ENCODE peak calls at places on chromosome 1, in six cellular contexts. One of them, this sample, is unnamed. For H3K27me3, the result is how much of the 10 kb centered on the place peaks cover.

GRCh38 chr1:201346337-201346939 is 31.0 kb downstream of the TNNT2 start:
- DNase-seq in gastrocnemius medialis: no peak
- DNase-seq in testis: peak
- DNase-seq in stomach: peak
- DNase-seq in adrenal gland: peak
- DNase-seq in heart left ventricle: no peak
- DNase-seq in this sample: no peak

GRCh38 chr1:110671323-110671722 is 3.4 kb downstream of the KCNA3 start:
- DNase-seq in adrenal gland: no peak
- DNase-seq in testis: no peak
- DNase-seq in gastrocnemius medialis: no peak
- DNase-seq in heart left ventricle: no peak
- DNase-seq in stomach: no peak
- DNase-seq in this sample: no peak

GRCh38 chr1:10980094-10980577 is 32.3 kb upstream of the TARDBP start:
- DNase-seq in adrenal gland: peak
- DNase-seq in heart left ventricle: peak
- DNase-seq in testis: peak
- DNase-seq in stomach: peak
- DNase-seq in gastrocnemius medialis: peak
- DNase-seq in this sample: peak

GRCh38 chr1:205493241-205494085 is 11.0 kb upstream of the CDK18 start:
- DNase-seq in testis: no peak
- DNase-seq in gastrocnemius medialis: no peak
- DNase-seq in heart left ventricle: no peak
- DNase-seq in adrenal gland: peak
- DNase-seq in stomach: peak
- DNase-seq in this sample: no peak

GRCh38 chr1:35554261-35555211 is 2.7 kb downstream of the KIAA0319L start:
- DNase-seq in stomach: peak
- DNase-seq in gastrocnemius medialis: no peak
- DNase-seq in heart left ventricle: no peak
- DNase-seq in adrenal gland: peak
- DNase-seq in testis: no peak
- DNase-seq in this sample: no peak

GRCh38 chr1:54095543-54096286 is 42.3 kb downstream of the TCEANC2 start:
- DNase-seq in gastrocnemius medialis: no peak
- DNase-seq in stomach: no peak
- DNase-seq in heart left ventricle: no peak
- DNase-seq in testis: no peak
- DNase-seq in adrenal gland: peak
- DNase-seq in this sample: no peak

GRCh38 chr1:215004121-215004837 is 78.3 kb upstream of the KCNK2 start:
- DNase-seq in stomach: no peak
- DNase-seq in testis: no peak
- DNase-seq in adrenal gland: no peak
- DNase-seq in heart left ventricle: no peak
- DNase-seq in gastrocnemius medialis: no peak
- DNase-seq in this sample: no peak

GRCh38 chr1:14857436-14858195 is 259.1 kb downstream of the KAZN start:
- DNase-seq in stomach: no peak
- DNase-seq in heart left ventricle: no peak
- DNase-seq in adrenal gland: no peak
- DNase-seq in gastrocnemius medialis: no peak
- DNase-seq in testis: no peak
- DNase-seq in this sample: no peak

GRCh38 chr1:77796695-77797405 is 17.4 kb downstream of the MIGA1 start:
- DNase-seq in gastrocnemius medialis: no peak
- DNase-seq in heart left ventricle: no peak
- DNase-seq in stomach: no peak
- DNase-seq in testis: no peak
- DNase-seq in adrenal gland: no peak
- DNase-seq in this sample: no peak

GRCh38 chr1:1678581-1679380 is 13.8 kb downstream of the SLC35E2B start:
- DNase-seq in gastrocnemius medialis: no peak
- DNase-seq in adrenal gland: no peak
- DNase-seq in stomach: peak
- DNase-seq in heart left ventricle: no peak
- DNase-seq in testis: no peak
- DNase-seq in this sample: peak

GRCh38 chr1:9840176-9840575 is 16.4 kb upstream of the CLSTN1 start:
- DNase-seq in heart left ventricle: no peak
- DNase-seq in gastrocnemius medialis: no peak
- DNase-seq in stomach: no peak
- DNase-seq in testis: no peak
- DNase-seq in adrenal gland: no peak
- DNase-seq in this sample: peak

GRCh38 chr1:25571522-25571970 is 28.1 kb downstream of the LDLRAP1 start:
- DNase-seq in gastrocnemius medialis: no peak
- DNase-seq in testis: no peak
- DNase-seq in heart left ventricle: no peak
- DNase-seq in stomach: no peak
- DNase-seq in adrenal gland: peak
- DNase-seq in this sample: no peak

GRCh38 chr1:177505905-177506590 is 335.3 kb downstream of the BRINP2 start:
- DNase-seq in testis: no peak
- DNase-seq in gastrocnemius medialis: no peak
- DNase-seq in heart left ventricle: no peak
- DNase-seq in stomach: no peak
- DNase-seq in adrenal gland: no peak
- DNase-seq in this sample: no peak

GRCh38 chr1:246004281-246004680 is 502.8 kb downstream of the SMYD3 start:
- DNase-seq in gastrocnemius medialis: no peak
- DNase-seq in stomach: no peak
- DNase-seq in adrenal gland: no peak
- DNase-seq in heart left ventricle: no peak
- DNase-seq in testis: no peak
- DNase-seq in this sample: no peak

GRCh38 chr1:94734963-94735899 is 84.9 kb upstream of the SLC44A3 start:
- DNase-seq in adrenal gland: peak
- DNase-seq in gastrocnemius medialis: no peak
- DNase-seq in stomach: peak
- DNase-seq in heart left ventricle: peak
- DNase-seq in testis: peak
- DNase-seq in this sample: no peak

GRCh38 chr1:153272186-153272585 is 12.7 kb downstream of the LORICRIN start:
- DNase-seq in testis: no peak
- DNase-seq in gastrocnemius medialis: no peak
- DNase-seq in heart left ventricle: no peak
- DNase-seq in adrenal gland: no peak
- DNase-seq in stomach: no peak
- DNase-seq in this sample: no peak

GRCh38 chr1:42319128-42319851 is 15.7 kb downstream of the FOXJ3 start:
- DNase-seq in gastrocnemius medialis: no peak
- DNase-seq in testis: no peak
- DNase-seq in adrenal gland: no peak
- DNase-seq in stomach: no peak
- DNase-seq in heart left ventricle: no peak
- DNase-seq in this sample: no peak

GRCh38 chr1:234879157-234880080 is 249.2 kb downstream of the TOMM20 start:
- DNase-seq in adrenal gland: no peak
- DNase-seq in testis: no peak
- DNase-seq in gastrocnemius medialis: no peak
- DNase-seq in stomach: no peak
- DNase-seq in heart left ventricle: no peak
- DNase-seq in this sample: peak

GRCh38 chr1:1782399-1783221 is 4.3 kb upstream of the NADK start:
- DNase-seq in adrenal gland: peak
- DNase-seq in stomach: peak
- DNase-seq in testis: peak
- DNase-seq in gastrocnemius medialis: peak
- DNase-seq in heart left ventricle: peak
- DNase-seq in this sample: no peak

GRCh38 chr1:156704930-156705320 is 458 bp downstream of the CRABP2 start:
- DNase-seq in testis: no peak
- DNase-seq in adrenal gland: peak
- DNase-seq in stomach: peak
- DNase-seq in gastrocnemius medialis: no peak
- DNase-seq in heart left ventricle: no peak
- DNase-seq in this sample: peak

GRCh38 chr1:168443899-168444298 is 99.9 kb downstream of the XCL2 start:
- DNase-seq in testis: no peak
- DNase-seq in heart left ventricle: no peak
- DNase-seq in gastrocnemius medialis: no peak
- DNase-seq in adrenal gland: no peak
- DNase-seq in stomach: no peak
- DNase-seq in this sample: no peak

GRCh38 chr1:174364996-174365760 is 82.6 kb upstream of the GPR52 start:
- DNase-seq in stomach: no peak
- DNase-seq in heart left ventricle: no peak
- DNase-seq in testis: no peak
- DNase-seq in adrenal gland: no peak
- DNase-seq in gastrocnemius medialis: no peak
- DNase-seq in this sample: no peak

GRCh38 chr1:154866995-154867795 is 2.9 kb downstream of the KCNN3 start:
- DNase-seq in gastrocnemius medialis: peak
- DNase-seq in testis: no peak
- DNase-seq in adrenal gland: peak
- DNase-seq in heart left ventricle: no peak
- DNase-seq in stomach: peak
- DNase-seq in this sample: no peak

GRCh38 chr1:245762396-245762910 is 607.7 kb downstream of the KIF26B start:
- DNase-seq in heart left ventricle: no peak
- DNase-seq in gastrocnemius medialis: no peak
- DNase-seq in testis: no peak
- DNase-seq in stomach: no peak
- DNase-seq in adrenal gland: no peak
- DNase-seq in this sample: no peak

GRCh38 chr1:85611856-85612255 is 31.3 kb downstream of the CCN1 start:
- DNase-seq in testis: no peak
- DNase-seq in heart left ventricle: peak
- DNase-seq in gastrocnemius medialis: peak
- DNase-seq in adrenal gland: peak
- DNase-seq in stomach: peak
- DNase-seq in this sample: peak

GRCh38 chr1:9861371-9861770 is 37.6 kb upstream of the CLSTN1 start:
- DNase-seq in testis: no peak
- DNase-seq in heart left ventricle: no peak
- DNase-seq in adrenal gland: no peak
- DNase-seq in stomach: no peak
- DNase-seq in gastrocnemius medialis: no peak
- DNase-seq in this sample: no peak

GRCh38 chr1:217718873-217719272 is 87.7 kb downstream of the SPATA17 start:
- DNase-seq in stomach: no peak
- DNase-seq in gastrocnemius medialis: no peak
- DNase-seq in adrenal gland: no peak
- DNase-seq in heart left ventricle: no peak
- DNase-seq in testis: no peak
- DNase-seq in this sample: no peak

GRCh38 chr1:220528049-220528678 is at the start of gene MARK1:
- DNase-seq in adrenal gland: peak
- DNase-seq in heart left ventricle: peak
- DNase-seq in gastrocnemius medialis: peak
- DNase-seq in stomach: peak
- DNase-seq in testis: peak
- DNase-seq in this sample: peak

GRCh38 chr1:201598973-201599372 is 60.0 kb downstream of the NAV1 start:
- DNase-seq in adrenal gland: no peak
- DNase-seq in stomach: no peak
- DNase-seq in heart left ventricle: no peak
- DNase-seq in gastrocnemius medialis: no peak
- DNase-seq in testis: peak
- DNase-seq in this sample: peak

GRCh38 chr1:208291923-208292711 is 47.9 kb upstream of the PLXNA2 start:
- DNase-seq in gastrocnemius medialis: no peak
- DNase-seq in adrenal gland: no peak
- DNase-seq in stomach: no peak
- DNase-seq in testis: no peak
- DNase-seq in heart left ventricle: no peak
- DNase-seq in this sample: no peak

GRCh38 chr1:39969048-39969447 is 14.1 kb downstream of the MFSD2A start:
- DNase-seq in gastrocnemius medialis: no peak
- DNase-seq in adrenal gland: no peak
- DNase-seq in stomach: no peak
- DNase-seq in heart left ventricle: no peak
- DNase-seq in testis: no peak
- DNase-seq in this sample: no peak

GRCh38 chr1:211068976-211069375 is 65.0 kb downstream of the KCNH1 start:
- DNase-seq in heart left ventricle: no peak
- DNase-seq in gastrocnemius medialis: no peak
- DNase-seq in adrenal gland: no peak
- DNase-seq in testis: no peak
- DNase-seq in stomach: no peak
- DNase-seq in this sample: no peak

GRCh38 chr1:224635356-224635755 is 19.2 kb downstream of the CNIH3 start:
- DNase-seq in testis: no peak
- DNase-seq in adrenal gland: peak
- DNase-seq in gastrocnemius medialis: no peak
- DNase-seq in stomach: no peak
- DNase-seq in heart left ventricle: no peak
- DNase-seq in this sample: no peak

GRCh38 chr1:226112626-226113025 is 50.1 kb downstream of the H3-3A start:
- DNase-seq in testis: no peak
- DNase-seq in gastrocnemius medialis: no peak
- DNase-seq in stomach: no peak
- DNase-seq in adrenal gland: no peak
- DNase-seq in heart left ventricle: no peak
- DNase-seq in this sample: no peak
- TF ChIP-seq POLR2A in testis: no peak
- TF ChIP-seq POLR2A in gastrocnemius medialis: no peak
- TF ChIP-seq POLR2A in stomach: no peak
- TF ChIP-seq POLR2A in adrenal gland: no peak
- TF ChIP-seq POLR2A in heart left ventricle: no peak
- TF ChIP-seq POLR2A in this sample: no peak

GRCh38 chr1:191695865-191696264 is 462.4 kb upstream of the RGS18 start:
- DNase-seq in heart left ventricle: no peak
- DNase-seq in adrenal gland: no peak
- DNase-seq in testis: no peak
- DNase-seq in gastrocnemius medialis: no peak
- DNase-seq in stomach: no peak
- DNase-seq in this sample: no peak
- H3K27me3 ChIP-seq in heart left ventricle: under half
- H3K27me3 ChIP-seq in adrenal gland: under half
- H3K27me3 ChIP-seq in testis: under half
- H3K27me3 ChIP-seq in gastrocnemius medialis: under half
- H3K27me3 ChIP-seq in stomach: under half
- H3K27me3 ChIP-seq in this sample: under half

GRCh38 chr1:44029260-44029910 is 1.9 kb downstream of the SLC6A9 start:
- DNase-seq in adrenal gland: no peak
- DNase-seq in heart left ventricle: no peak
- DNase-seq in testis: no peak
- DNase-seq in stomach: no peak
- DNase-seq in gastrocnemius medialis: no peak
- DNase-seq in this sample: peak
- TF ChIP-seq POLR2A in adrenal gland: no peak
- TF ChIP-seq POLR2A in heart left ventricle: no peak
- TF ChIP-seq POLR2A in testis: no peak
- TF ChIP-seq POLR2A in stomach: no peak
- TF ChIP-seq POLR2A in gastrocnemius medialis: no peak
- TF ChIP-seq POLR2A in this sample: no peak

GRCh38 chr1:23344987-23345472 is 946 bp upstream of the HNRNPR start:
- DNase-seq in heart left ventricle: no peak
- DNase-seq in stomach: no peak
- DNase-seq in testis: no peak
- DNase-seq in adrenal gland: no peak
- DNase-seq in gastrocnemius medialis: no peak
- DNase-seq in this sample: no peak
- H3K27me3 ChIP-seq in heart left ventricle: under half
- H3K27me3 ChIP-seq in stomach: under half
- H3K27me3 ChIP-seq in testis: under half
- H3K27me3 ChIP-seq in adrenal gland: under half
- H3K27me3 ChIP-seq in gastrocnemius medialis: under half
- H3K27me3 ChIP-seq in this sample: under half

GRCh38 chr1:44674113-44675000 is at the start of the genes ARMH1 and TMEM53:
- DNase-seq in gastrocnemius medialis: peak
- DNase-seq in stomach: peak
- DNase-seq in testis: peak
- DNase-seq in heart left ventricle: peak
- DNase-seq in adrenal gland: peak
- DNase-seq in this sample: peak
- TF ChIP-seq POLR2A in gastrocnemius medialis: peak
- TF ChIP-seq POLR2A in stomach: peak
- TF ChIP-seq POLR2A in testis: no peak
- TF ChIP-seq POLR2A in heart left ventricle: peak
- TF ChIP-seq POLR2A in adrenal gland: peak
- TF ChIP-seq POLR2A in this sample: no peak

This sample was measured in sigmoid colon.